ENCODE peak calls at places on chromosomes 5 and 9, in eight cellular contexts. S is NCI-H2081; O is H1; J is Jurkat, Clone E6-1; D is Right ventricle myocardium inferior; V is effector memory CD8-positive, alpha-beta T cell; U is T-cell; R is GM19239. G is an unnamed sample.

GRCh38 chr5:103237783-103238182 is 20.8 kb upstream of the MACIR start:
- DNase-seq in O (no peak), R (no peak), S (no peak), V (no peak), D (no peak), U (no peak), J (no peak), G (no peak)

GRCh38 chr5:113757508-113757907 is 244.0 kb downstream of the YTHDC2 start:
- DNase-seq in V (no peak), S (no peak), U (no peak), D (no peak), O (no peak), R (no peak), J (no peak), G (no peak)

GRCh38 chr5:151911011-151911410 is 13.6 kb downstream of the GLRA1 start:
- DNase-seq in V (no peak), O (no peak), R (no peak), D (no peak), J (no peak), S (no peak), U (no peak), G (no peak)

GRCh38 chr5:180375291-180375690 is 22.2 kb upstream of the GFPT2 start:
- DNase-seq in U (no peak), R (no peak), V (no peak), S (no peak), D (no peak), J (no peak), O (no peak), G (no peak)

GRCh38 chr5:159805021-159805420 is 111.3 kb upstream of the ADRA1B start:
- DNase-seq in V (no peak), R (no peak), S (no peak), J (no peak), O (no peak), U (no peak), D (no peak), G (peak)

GRCh38 chr9:6884960-6885359 is 127.2 kb downstream of the KDM4C start:
- DNase-seq in O (no peak), V (no peak), U (no peak), R (no peak), D (no peak), J (no peak), S (no peak), G (no peak)

GRCh38 chr5:179131886-179132585 is 71.9 kb downstream of the ZNF354C start:
- DNase-seq in R (no peak), U (no peak), O (no peak), D (peak), V (no peak), J (no peak), S (no peak), G (no peak)

GRCh38 chr5:14996997-14997396 is 125.4 kb upstream of the ANKH start:
- DNase-seq in V (no peak), O (no peak), J (no peak), U (no peak), R (no peak), D (no peak), S (no peak), G (no peak)

GRCh38 chr5:150781706-150782614 is 3.4 kb downstream of the SMIM3 start:
- DNase-seq in S (peak), V (no peak), O (no peak), R (no peak), U (no peak), D (peak), J (no peak), G (no peak)

GRCh38 chr5:14809369-14810144 is 62.0 kb downstream of the ANKH start:
- DNase-seq in R (peak), D (no peak), O (no peak), U (peak), S (no peak), V (peak), J (peak), G (peak)

GRCh38 chr5:145854651-145855258 is 18.1 kb downstream of the GRXCR2 start:
- DNase-seq in U (no peak), O (no peak), S (no peak), R (no peak), V (no peak), J (peak), D (no peak), G (no peak)

GRCh38 chr9:92614123-92614510 is 55.8 kb downstream of the IPPK start:
- DNase-seq in D (no peak), R (no peak), O (no peak), S (no peak), U (no peak), V (no peak), J (no peak), G (no peak)

GRCh38 chr5:96565843-96566242 is 96.3 kb upstream of the CAST start:
- DNase-seq in U (no peak), R (no peak), V (no peak), O (no peak), J (no peak), S (no peak), D (no peak), G (no peak)